ENCODE peak calls at places on chromosomes 4 and X, in nine cellular contexts. I, A, D, P, T, E, Z, X and M are unnamed samples. For H3K4me1, the result is how much of the 10 kb centered on the place peaks cover.

GRCh38 chr4:128355301-128355700 is 67.7 kb upstream of the PGRMC2 start:
- DNase-seq in I (no peak), A (no peak), D (no peak), P (no peak), T (no peak), E (no peak), Z (peak), X (no peak), M (peak)

GRCh38 chr4:41213563-41214157 is 682 bp downstream of the APBB2 start:
- DNase-seq in I (peak), A (peak), D (no peak), P (no peak), T (no peak), E (peak), Z (no peak), X (peak), M (peak)

GRCh38 chr4:157222764-157223145 is 2.2 kb downstream of the GRIA2 start:
- DNase-seq in I (no peak), A (no peak), D (no peak), P (no peak), T (no peak), E (no peak), Z (no peak), X (no peak), M (no peak)

GRCh38 chr4:123849495-123849894 is 452.9 kb downstream of the SPRY1 start:
- DNase-seq in I (no peak), A (no peak), D (no peak), P (no peak), T (no peak), E (no peak), Z (no peak), X (no peak), M (no peak)

GRCh38 chrX:38060331-38060878 is 54.1 kb downstream of the SYTL5 start:
- DNase-seq in I (no peak), A (no peak), D (peak), P (no peak), T (no peak), E (no peak), Z (no peak), X (no peak), M (no peak)

GRCh38 chr4:147822128-147822527 is 90.2 kb downstream of the ARHGAP10 start:
- DNase-seq in I (no peak), A (no peak), D (no peak), P (no peak), T (no peak), E (peak), Z (peak), X (peak), M (peak)

GRCh38 chrX:27591938-27592337 is 1.8 kb downstream of the DCAF8L2 start:
- DNase-seq in I (peak), A (no peak), D (no peak), P (peak), T (no peak), E (no peak), Z (no peak), X (no peak), M (no peak)

GRCh38 chr4:541271-541670 is 34.8 kb downstream of the TMEM271 start:
- DNase-seq in I (no peak), A (no peak), D (no peak), P (no peak), T (no peak), E (peak), Z (no peak), X (no peak), M (no peak)

GRCh38 chr4:96473246-96473645 is 633.4 kb downstream of the PDHA2 start:
- DNase-seq in I (no peak), A (no peak), D (no peak), P (no peak), T (no peak), E (no peak), Z (no peak), X (no peak), M (no peak)

GRCh38 chr4:168803727-168804126 is 206.3 kb downstream of the CBR4 start:
- DNase-seq in I (no peak), A (no peak), D (no peak), P (peak), T (peak), E (no peak), Z (no peak), X (no peak), M (no peak)

GRCh38 chr4:123984881-123985280 is 588.3 kb downstream of the SPRY1 start:
- DNase-seq in I (no peak), A (no peak), D (no peak), P (no peak), T (no peak), E (no peak), Z (no peak), X (no peak), M (peak)

DNA sequence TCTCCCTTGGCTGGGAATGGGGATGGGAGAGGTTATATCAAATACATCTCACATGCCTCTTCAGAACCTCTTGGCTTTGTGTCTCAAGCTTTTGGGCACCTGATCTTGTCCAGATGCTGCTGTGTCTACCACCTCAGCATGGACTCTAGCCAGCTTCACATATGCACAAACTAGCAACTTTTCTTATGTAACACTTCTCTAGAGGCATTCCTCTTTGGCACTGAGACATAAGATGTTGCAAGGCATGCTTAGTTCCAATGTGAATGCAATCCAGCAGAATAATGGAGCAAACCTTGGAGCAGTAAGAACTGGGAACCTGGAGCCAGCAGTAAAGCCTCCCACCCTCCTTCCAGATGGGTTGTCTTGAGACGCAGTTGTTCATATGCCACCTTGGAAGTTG is 113.4 kb upstream of the TMEM47 start:
- DNase-seq in I (no peak), A (no peak), D (no peak), P (no peak), T (no peak), E (no peak), Z (no peak), X (no peak), M (no peak)
- H3K4me1 ChIP-seq in I (under half), A (under half), D (under half), P (under half), T (under half), E (under half), Z (under half), X (under half), M (under half)

GRCh38 chrX:118528089-118528753 is 32.6 kb downstream of the DOCK11 start:
- DNase-seq in I (no peak), A (no peak), D (no peak), P (no peak), T (no peak), E (no peak), Z (no peak), X (no peak), M (no peak)
- H3K4me1 ChIP-seq in I (under half), A (under half), D (under half), P (under half), T (under half), E (under half), Z (under half), X (under half), M (under half)

DNA sequence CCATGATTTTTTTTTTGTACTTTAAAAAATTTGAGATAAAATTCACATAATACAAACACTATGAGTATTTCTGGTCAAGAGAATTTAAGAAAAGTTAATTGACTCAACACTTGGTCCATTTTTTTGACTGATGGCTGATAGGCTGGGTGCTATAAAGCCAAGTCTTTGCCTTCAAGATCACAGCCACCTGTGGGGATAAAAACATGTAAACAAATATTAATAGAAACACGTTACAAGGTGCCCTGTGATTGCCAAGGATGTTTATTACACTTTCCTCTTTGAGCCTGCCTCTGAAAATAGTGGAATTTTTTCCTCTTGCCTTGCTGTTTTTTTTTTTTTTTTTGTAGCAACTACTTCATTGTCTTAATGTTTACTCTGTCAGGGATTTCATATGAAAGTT is 63.3 kb downstream of the FHIP1A start:
- DNase-seq in I (no peak), A (no peak), D (no peak), P (no peak), T (no peak), E (no peak), Z (no peak), X (no peak), M (no peak)
- H3K4me1 ChIP-seq in I (under half), A (under half), D (under half), P (under half), T (under half), E (under half), Z (under half), X (under half), M (under half)

DNA sequence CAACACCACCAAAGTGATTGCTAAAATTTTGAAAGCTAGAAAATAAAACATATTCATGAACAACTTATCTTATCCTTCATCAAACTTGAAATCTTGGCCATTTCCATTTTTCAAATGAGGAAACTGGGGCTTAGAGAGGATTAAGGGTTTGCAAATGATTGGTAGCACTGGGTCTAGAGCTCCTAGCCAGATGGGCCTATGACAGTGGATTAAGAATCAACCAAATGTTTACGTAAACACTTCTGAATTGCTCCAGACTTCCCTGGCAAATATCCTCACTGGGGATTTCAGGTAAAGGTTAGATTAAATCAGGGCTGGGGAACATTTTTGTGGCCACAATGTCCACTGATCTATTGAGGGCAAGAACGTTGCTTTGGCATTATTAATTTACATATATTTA is 241.2 kb downstream of the ANK2 start:
- DNase-seq in I (no peak), A (no peak), D (no peak), P (no peak), T (no peak), E (no peak), Z (no peak), X (no peak), M (no peak)
- H3K4me1 ChIP-seq in I (under half), A (under half), D (under half), P (under half), T (under half), E (under half), Z (under half), X (under half), M (under half)

DNA sequence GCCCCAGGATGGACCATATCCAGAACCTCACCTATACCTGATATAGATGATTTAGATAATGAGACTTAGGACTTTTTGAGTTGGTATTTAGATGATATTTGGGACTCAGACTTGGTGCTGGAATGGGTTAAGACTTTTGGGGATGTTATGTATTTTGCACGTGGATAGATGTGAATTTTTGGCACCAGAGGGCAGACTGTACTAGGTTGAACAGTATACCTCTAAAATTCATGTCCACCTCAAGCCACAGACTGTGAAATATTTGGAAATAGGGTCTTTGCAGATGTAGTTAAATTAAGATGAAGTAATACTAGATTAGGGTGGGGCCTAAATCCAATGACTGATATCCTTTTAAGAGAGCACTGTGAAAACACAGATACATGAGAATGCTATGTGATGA is 15.6 kb downstream of the RBM41 start:
- DNase-seq in I (no peak), A (no peak), D (peak), P (no peak), T (no peak), E (no peak), Z (peak), X (no peak), M (no peak)
- H3K4me1 ChIP-seq in I (under half), A (under half), D (under half), P (under half), T (under half), E (under half), Z (under half), X (under half), M (under half)

GRCh38 chr4:71126719-71127118 is 133.3 kb downstream of the DCK start:
- DNase-seq in I (no peak), A (no peak), D (peak), P (no peak), T (no peak), E (no peak), Z (peak), X (no peak), M (no peak)

GRCh38 chr4:71125137-71125536 is 131.7 kb downstream of the DCK start:
- DNase-seq in I (no peak), A (no peak), D (no peak), P (no peak), T (no peak), E (no peak), Z (no peak), X (no peak), M (no peak)

GRCh38 chr4:71123951-71124350 is 130.5 kb downstream of the DCK start:
- DNase-seq in I (no peak), A (no peak), D (no peak), P (no peak), T (no peak), E (no peak), Z (no peak), X (no peak), M (no peak)

GRCh38 chr4:71120831-71121524 is 127.5 kb downstream of the DCK start:
- DNase-seq in I (peak), A (no peak), D (no peak), P (no peak), T (no peak), E (no peak), Z (no peak), X (no peak), M (no peak)
- H3K4me1 ChIP-seq in I (under half), A (under half), D (under half), P (under half), T (under half), E (under half), Z (under half), X (under half), M (under half)

GRCh38 chrX:10108288-10108687 is 48.5 kb upstream of the CLCN4 start:
- DNase-seq in I (no peak), A (no peak), D (no peak), P (no peak), T (no peak), E (no peak), Z (no peak), X (no peak), M (no peak)
- H3K4me1 ChIP-seq in I (under half), A (under half), D (under half), P (under half), T (under half), E (under half), Z (under half), X (under half), M (under half)

DNA sequence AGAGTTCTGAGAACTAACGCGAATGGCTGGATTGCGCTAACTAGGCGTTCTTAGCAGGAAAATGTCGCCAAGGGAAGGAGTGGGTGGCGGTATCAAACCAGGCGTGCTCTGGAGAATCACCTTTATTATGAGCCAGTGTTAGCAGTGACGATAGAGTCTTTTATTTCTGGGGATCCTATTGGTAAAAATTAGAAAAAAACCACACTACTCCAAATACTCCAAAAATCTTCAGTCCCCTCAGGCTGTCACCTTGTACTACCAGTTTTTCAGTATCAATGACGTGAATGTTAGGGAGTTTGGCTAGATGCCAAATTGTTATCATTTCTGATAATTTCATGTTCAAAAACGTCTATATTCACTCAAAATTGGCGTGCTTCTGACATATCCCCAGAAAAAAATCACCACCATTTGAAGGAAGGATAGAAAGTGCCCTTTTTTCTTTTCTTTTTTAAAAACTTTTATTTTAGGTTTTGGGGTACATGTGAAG is 1.5 kb downstream of the UGT8 start:
- DNase-seq in I (no peak), A (no peak), D (peak), P (no peak), T (no peak), E (no peak), Z (no peak), X (no peak), M (no peak)
- H3K4me1 ChIP-seq in I (under half), A (under half), D (under half), P (under half), T (under half), E (under half), Z (under half), X (under half), M (under half)

GRCh38 chr4:137533855-137534254 is 1.6 kb upstream of the PCDH18 start:
- DNase-seq in I (no peak), A (no peak), D (no peak), P (no peak), T (no peak), E (no peak), Z (no peak), X (no peak), M (no peak)
- H3K4me1 ChIP-seq in I (under half), A (under half), D (under half), P (under half), T (under half), E (under half), Z (under half), X (under half), M (under half)